ENCODE peak calls at places on chromosomes 3 and 15, in four cellular contexts. M is brain microvascular endothelial cell, E is KBM-7, X is choroid plexus epithelial cell. G is an unnamed sample.

GRCh38 chr3:155080692-155081091 is 573 bp downstream of the MME start:
- DNase-seq in X (peak), E (no peak), M (no peak), G (peak)

GRCh38 chr3:195873281-195873887 is 35.0 kb downstream of the TNK2 start:
- DNase-seq in E (no peak), M (no peak), X (no peak), G (no peak)

GRCh38 chr3:182947892-182948291 is 32.4 kb downstream of the DCUN1D1 start:
- DNase-seq in M (no peak), E (peak), X (no peak), G (peak)

GRCh38 chr3:12894629-12895028 is 53.3 kb upstream of the RPL32 start:
- DNase-seq in E (no peak), M (no peak), X (peak), G (no peak)

GRCh38 chr3:184937611-184938010 is 125.6 kb downstream of the VPS8 start:
- DNase-seq in E (no peak), M (no peak), X (no peak), G (no peak)

GRCh38 chr15:89419370-89419984 is 76.9 kb downstream of the RHCG start:
- DNase-seq in M (peak), X (peak), E (peak), G (peak)

GRCh38 chr3:126126811-126127431 is 43.0 kb upstream of the SLC41A3 start:
- DNase-seq in X (no peak), M (no peak), E (no peak), G (no peak)

GRCh38 chr3:59772416-59773408 is 722.9 kb upstream of the CFAP20DC start:
- DNase-seq in X (no peak), M (no peak), E (peak), G (no peak)

GRCh38 chr3:150177673-150178378 is 207.1 kb upstream of the PFN2 start:
- DNase-seq in X (peak), M (peak), E (no peak), G (no peak)

GRCh38 chr15:81224232-81224631 is 27.6 kb downstream of the IL16 start:
- DNase-seq in E (no peak), M (no peak), X (no peak), G (no peak)

GRCh38 chr3:102038477-102039142 is 189.3 kb downstream of the NFKBIZ start:
- DNase-seq in X (no peak), M (no peak), E (no peak), G (no peak)

GRCh38 chr3:121496841-121497240 is 48.9 kb downstream of the POLQ start:
- DNase-seq in X (no peak), E (no peak), M (no peak), G (no peak)

GRCh38 chr3:184816654-184817053 is 4.7 kb downstream of the VPS8 start:
- DNase-seq in E (no peak), X (peak), M (peak), G (no peak)

GRCh38 chr15:27235689-27236088 is 264.7 kb downstream of the GABRG3 start:
- DNase-seq in X (no peak), M (no peak), E (no peak), G (no peak)

GRCh38 chr3:129305592-129306091 is 27.0 kb downstream of the HMCES start:
- DNase-seq in M (peak), X (peak), E (no peak), G (peak)

GRCh38 chr3:50600841-50601591 is 10.6 kb downstream of the CISH start:
- DNase-seq in X (peak), M (peak), E (peak), G (peak)

GRCh38 chr3:65077124-65077523 is 389.3 kb upstream of the ADAMTS9 start:
- DNase-seq in X (no peak), M (no peak), E (no peak), G (no peak)

GRCh38 chr3:27532931-27533607 is 48.9 kb upstream of the SLC4A7 start:
- DNase-seq in E (no peak), M (no peak), X (peak), G (no peak)

GRCh38 chr3:134375542-134376384 is 1.5 kb upstream of the AMOTL2 start:
- DNase-seq in E (no peak), M (no peak), X (no peak), G (no peak)

GRCh38 chr3:15041950-15042349 is 23.2 kb downstream of the MRPS25 start:
- DNase-seq in X (no peak), M (no peak), E (no peak), G (no peak)

GRCh38 chr15:72784233-72784876 is 797 bp upstream of the ADPGK start:
- DNase-seq in E (peak), M (peak), X (peak), G (peak)

GRCh38 chr3:14899993-14900618 is 47.3 kb upstream of the NR2C2 start:
- DNase-seq in E (no peak), X (no peak), M (no peak), G (peak)

GRCh38 chr15:31471731-31472430 is 145.2 kb downstream of the KLF13 start:
- DNase-seq in X (peak), E (no peak), M (peak), G (no peak)

GRCh38 chr3:72658466-72659100 is 189.7 kb downstream of the SHQ1 start:
- DNase-seq in M (no peak), E (no peak), X (no peak), G (no peak)

GRCh38 chr3:12759693-12760565 is 870 bp upstream of the TMEM40 start:
- DNase-seq in M (no peak), X (no peak), E (no peak), G (no peak)

GRCh38 chr3:46876313-46877300 is 914 bp upstream of the PTH1R start:
- DNase-seq in X (no peak), M (no peak), E (no peak), G (no peak)

GRCh38 chr3:37290551-37290950 is 116.2 kb upstream of the LRRFIP2 start:
- DNase-seq in M (no peak), X (peak), E (no peak), G (no peak)

GRCh38 chr3:131976448-131976847 is 58.4 kb downstream of the CPNE4 start:
- DNase-seq in X (no peak), M (no peak), E (no peak), G (no peak)

GRCh38 chr3:46269556-46269955 is 27.3 kb downstream of the CCR3 start:
- DNase-seq in E (no peak), M (no peak), X (no peak), G (no peak)

GRCh38 chr15:101431301-101431700 is 58.2 kb downstream of the PCSK6 start:
- DNase-seq in E (no peak), X (no peak), M (no peak), G (no peak)

GRCh38 chr3:191246628-191247027 is 47.6 kb downstream of the OSTN start:
- DNase-seq in M (peak), E (no peak), X (peak), G (no peak)

GRCh38 chr3:125214738-125215137 is 2.2 kb upstream of the SLC12A8 start:
- DNase-seq in M (no peak), E (no peak), X (no peak), G (no peak)

GRCh38 chr15:34217587-34218225 is 7.1 kb upstream of the EMC4 start:
- DNase-seq in E (no peak), M (peak), X (no peak), G (no peak)

GRCh38 chr3:124797426-124797945 is 67.2 kb downstream of the UMPS start:
- DNase-seq in X (no peak), M (no peak), E (no peak), G (no peak)

GRCh38 chr3:11610044-11610671 is 33.6 kb downstream of the VGLL4 start:
- DNase-seq in M (peak), E (no peak), X (peak), G (no peak)

GRCh38 chr3:52454235-52454937 is 545 bp upstream of the TNNC1 start:
- DNase-seq in X (no peak), M (no peak), E (no peak), G (no peak)

GRCh38 chr15:26628879-26629529 is 143.9 kb downstream of the GABRB3 start:
- DNase-seq in M (no peak), X (no peak), E (no peak), G (no peak)

GRCh38 chr3:159860727-159861126 is 127.9 kb upstream of the IL12A start:
- DNase-seq in E (peak), X (peak), M (no peak), G (no peak)

GRCh38 chr3:159852821-159853505 is 135.7 kb upstream of the IL12A start:
- DNase-seq in M (peak), E (peak), X (peak), G (no peak)